ENCODE peak calls at places on chromosomes 4 and X, in six cellular contexts. One of them, this sample, is unnamed.

GRCh38 chrX:67524950-67525691 is 18.7 kb upstream of the AR start:
- DNase-seq in HL-60: no peak
- DNase-seq in H1: no peak
- DNase-seq in AG10803: no peak
- DNase-seq in spleen: no peak
- DNase-seq in cardiac fibroblast: no peak
- DNase-seq in this sample: no peak

GRCh38 chr4:120723986-120724385 is 198.5 kb downstream of the PRDM5 start:
- DNase-seq in HL-60: no peak
- DNase-seq in H1: no peak
- DNase-seq in AG10803: no peak
- DNase-seq in spleen: no peak
- DNase-seq in cardiac fibroblast: peak; percentile 9
- DNase-seq in this sample: no peak

GRCh38 chr4:687048-687974 is 1.6 kb downstream of the SLC49A3 start:
- DNase-seq in HL-60: peak; percentile 71
- DNase-seq in H1: no peak
- DNase-seq in AG10803: peak; percentile 87
- DNase-seq in spleen: peak; percentile 96
- DNase-seq in cardiac fibroblast: peak; percentile 95
- DNase-seq in this sample: peak; percentile 96

GRCh38 chrX:71617742-71618141 is 569 bp downstream of the CXCR3 start:
- DNase-seq in HL-60: no peak
- DNase-seq in H1: no peak
- DNase-seq in AG10803: no peak
- DNase-seq in spleen: no peak
- DNase-seq in cardiac fibroblast: no peak
- DNase-seq in this sample: no peak

GRCh38 chr4:70586841-70587240 is 5.2 kb upstream of the AMBN start:
- DNase-seq in HL-60: no peak
- DNase-seq in H1: no peak
- DNase-seq in AG10803: no peak
- DNase-seq in spleen: no peak
- DNase-seq in cardiac fibroblast: no peak
- DNase-seq in this sample: no peak

GRCh38 chr4:87557348-87557747 is 28.2 kb upstream of the SPARCL1 start:
- DNase-seq in HL-60: no peak
- DNase-seq in H1: no peak
- DNase-seq in AG10803: no peak
- DNase-seq in spleen: no peak
- DNase-seq in cardiac fibroblast: no peak
- DNase-seq in this sample: no peak

GRCh38 chr4:113835005-113835404 is 73.5 kb upstream of the CAMK2D start:
- DNase-seq in HL-60: no peak
- DNase-seq in H1: no peak
- DNase-seq in AG10803: peak; percentile 49
- DNase-seq in spleen: no peak
- DNase-seq in cardiac fibroblast: peak; percentile 72
- DNase-seq in this sample: no peak

GRCh38 chrX:130321550-130321949 is 18.2 kb upstream of the SLC25A14 start:
- DNase-seq in HL-60: no peak
- DNase-seq in H1: no peak
- DNase-seq in AG10803: no peak
- DNase-seq in spleen: no peak
- DNase-seq in cardiac fibroblast: no peak
- DNase-seq in this sample: no peak

GRCh38 chrX:3549442-3549875 is 164.0 kb downstream of the PRKX start:
- DNase-seq in HL-60: no peak
- DNase-seq in H1: no peak
- DNase-seq in AG10803: peak; percentile 66
- DNase-seq in spleen: no peak
- DNase-seq in cardiac fibroblast: peak; percentile 43
- DNase-seq in this sample: no peak

GRCh38 chrX:23938690-23939089 is 30.9 kb downstream of the CXorf58 start:
- DNase-seq in HL-60: no peak
- DNase-seq in H1: no peak
- DNase-seq in AG10803: peak; percentile 25
- DNase-seq in spleen: no peak
- DNase-seq in cardiac fibroblast: peak; percentile 43
- DNase-seq in this sample: no peak

GRCh38 chrX:124127496-124127895 is 166.0 kb downstream of the STAG2 start:
- DNase-seq in HL-60: no peak
- DNase-seq in H1: no peak
- DNase-seq in AG10803: no peak
- DNase-seq in spleen: no peak
- DNase-seq in cardiac fibroblast: no peak
- DNase-seq in this sample: no peak

GRCh38 chr4:120850048-120850599 is 72.4 kb downstream of the PRDM5 start:
- DNase-seq in HL-60: no peak
- DNase-seq in H1: no peak
- DNase-seq in AG10803: peak; percentile 85
- DNase-seq in spleen: no peak
- DNase-seq in cardiac fibroblast: peak; percentile 66
- DNase-seq in this sample: no peak

GRCh38 chr4:129966175-129966574 is 870.2 kb downstream of the C4orf33 start:
- DNase-seq in HL-60: no peak
- DNase-seq in H1: no peak
- DNase-seq in AG10803: no peak
- DNase-seq in spleen: no peak
- DNase-seq in cardiac fibroblast: no peak
- DNase-seq in this sample: no peak

GRCh38 chr4:183411291-183411861 is 33.1 kb upstream of the CDKN2AIP start:
- DNase-seq in HL-60: no peak
- DNase-seq in H1: no peak
- DNase-seq in AG10803: no peak
- DNase-seq in spleen: peak; percentile 30
- DNase-seq in cardiac fibroblast: no peak
- DNase-seq in this sample: no peak

GRCh38 chrX:2767631-2768455 is 16.0 kb downstream of the XG start:
- DNase-seq in HL-60: peak; percentile 22
- DNase-seq in H1: no peak
- DNase-seq in AG10803: peak; percentile 82
- DNase-seq in spleen: no peak
- DNase-seq in cardiac fibroblast: peak; percentile 61
- DNase-seq in this sample: peak; percentile 33

GRCh38 chr4:123588631-123589223 is 192.1 kb downstream of the SPRY1 start:
- DNase-seq in HL-60: peak; percentile 32
- DNase-seq in H1: no peak
- DNase-seq in AG10803: peak; percentile 61
- DNase-seq in spleen: no peak
- DNase-seq in cardiac fibroblast: peak; percentile 60
- DNase-seq in this sample: no peak

GRCh38 chrX:15194136-15194535 is 75.7 kb downstream of the ASB9 start:
- DNase-seq in HL-60: no peak
- DNase-seq in H1: no peak
- DNase-seq in AG10803: peak; percentile 3
- DNase-seq in spleen: no peak
- DNase-seq in cardiac fibroblast: no peak
- DNase-seq in this sample: no peak

GRCh38 chr4:8340721-8341680 is 71.4 kb downstream of the HTRA3 start:
- DNase-seq in HL-60: no peak
- DNase-seq in H1: no peak
- DNase-seq in AG10803: peak; percentile 45
- DNase-seq in spleen: no peak
- DNase-seq in cardiac fibroblast: no peak
- DNase-seq in this sample: peak; percentile 90

GRCh38 chr4:173217727-173218126 is 49.1 kb downstream of the GALNT7 start:
- DNase-seq in HL-60: no peak
- DNase-seq in H1: no peak
- DNase-seq in AG10803: no peak
- DNase-seq in spleen: no peak
- DNase-seq in cardiac fibroblast: peak; percentile 41
- DNase-seq in this sample: no peak

GRCh38 chr4:108624263-108625056 is 4.1 kb downstream of the RPL34 start:
- DNase-seq in HL-60: no peak
- DNase-seq in H1: no peak
- DNase-seq in AG10803: no peak
- DNase-seq in spleen: no peak
- DNase-seq in cardiac fibroblast: no peak
- DNase-seq in this sample: no peak

GRCh38 chr4:108622828-108623227 is 2.5 kb downstream of the RPL34 start:
- DNase-seq in HL-60: no peak
- DNase-seq in H1: no peak
- DNase-seq in AG10803: no peak
- DNase-seq in spleen: no peak
- DNase-seq in cardiac fibroblast: no peak
- DNase-seq in this sample: no peak

GRCh38 chr4:108620101-108620932 is at the start of gene RPL34:
- DNase-seq in HL-60: peak; percentile 99
- DNase-seq in H1: peak; percentile 77
- DNase-seq in AG10803: peak; percentile 98
- DNase-seq in spleen: peak; percentile 99
- DNase-seq in cardiac fibroblast: peak; percentile 99
- DNase-seq in this sample: peak; percentile 97

GRCh38 chr4:108620933-108621905 is 843 bp downstream of the RPL34 start:
- DNase-seq in HL-60: no peak
- DNase-seq in H1: no peak
- DNase-seq in AG10803: peak; percentile 24
- DNase-seq in spleen: no peak
- DNase-seq in cardiac fibroblast: peak; percentile 40
- DNase-seq in this sample: no peak

GRCh38 chr4:108622022-108622421 is 1.6 kb downstream of the RPL34 start:
- DNase-seq in HL-60: no peak
- DNase-seq in H1: no peak
- DNase-seq in AG10803: no peak
- DNase-seq in spleen: no peak
- DNase-seq in cardiac fibroblast: no peak
- DNase-seq in this sample: no peak
- H3K4me3 ChIP-seq in HL-60: peak overlapping the region; percentile 67
- H3K4me3 ChIP-seq in H1: no peak overlapping the region
- H3K4me3 ChIP-seq in AG10803: peak overlapping the region; percentile 99
- H3K4me3 ChIP-seq in spleen: peak overlapping the region; percentile 93
- H3K4me3 ChIP-seq in cardiac fibroblast: no peak overlapping the region
- H3K4me3 ChIP-seq in this sample: no peak overlapping the region

DNA sequence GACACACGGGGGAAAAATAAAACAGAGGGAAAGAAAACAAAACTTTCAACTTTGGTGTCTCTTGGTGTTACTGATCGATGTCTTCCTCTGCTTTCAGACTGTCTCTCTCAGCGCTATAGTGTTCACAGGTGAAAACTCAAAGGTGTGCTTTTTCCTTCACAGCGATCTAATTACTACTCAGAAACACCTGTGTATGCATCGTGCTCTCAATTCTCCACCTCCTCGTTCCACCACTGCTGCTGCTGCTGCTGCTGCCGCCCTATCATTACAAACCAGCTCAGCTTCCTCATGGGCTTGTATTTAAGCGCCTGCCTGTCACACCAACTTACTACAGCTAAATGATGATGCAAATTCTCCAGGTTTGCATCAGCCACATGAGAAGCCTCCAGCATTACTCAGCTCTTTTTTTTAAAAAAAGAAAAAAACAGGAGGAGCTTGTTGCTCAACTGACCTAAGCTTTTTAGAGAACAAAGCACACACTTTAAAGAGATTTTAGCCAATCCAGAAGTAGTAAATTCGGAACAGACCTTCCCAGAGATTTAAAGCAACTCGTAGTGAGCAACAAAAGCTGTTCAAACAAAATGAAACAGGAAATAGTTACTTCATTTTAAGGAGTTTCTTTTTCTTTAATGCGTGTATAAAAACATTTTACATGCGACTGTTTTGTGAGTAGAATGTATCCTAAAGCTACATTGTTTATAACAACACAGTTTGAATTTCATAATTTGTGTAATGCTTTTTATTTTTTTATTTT is at the start of gene SLC7A11:
- DNase-seq in HL-60: peak; percentile 98
- DNase-seq in H1: peak; percentile 73
- DNase-seq in AG10803: peak; percentile 100
- DNase-seq in spleen: no peak
- DNase-seq in cardiac fibroblast: peak; percentile 99
- DNase-seq in this sample: peak; percentile 35
- H3K4me3 ChIP-seq in HL-60: peak within 1 kb of the TSS; percentile 59
- H3K4me3 ChIP-seq in H1: peak within 1 kb of the TSS; percentile 76
- H3K4me3 ChIP-seq in AG10803: peak within 1 kb of the TSS; percentile 83
- H3K4me3 ChIP-seq in spleen: peak within 1 kb of the TSS; percentile 60
- H3K4me3 ChIP-seq in cardiac fibroblast: peak within 1 kb of the TSS; percentile 35
- H3K4me3 ChIP-seq in this sample: peak within 1 kb of the TSS; percentile 58

GRCh38 chr4:128517096-128517738 is 229.6 kb upstream of the PGRMC2 start:
- DNase-seq in HL-60: no peak
- DNase-seq in H1: no peak
- DNase-seq in AG10803: peak; percentile 88
- DNase-seq in spleen: no peak
- DNase-seq in cardiac fibroblast: peak; percentile 52
- DNase-seq in this sample: no peak

GRCh38 chr4:128513664-128514484 is 226.3 kb upstream of the PGRMC2 start:
- DNase-seq in HL-60: no peak
- DNase-seq in H1: no peak
- DNase-seq in AG10803: peak; percentile 56
- DNase-seq in spleen: no peak
- DNase-seq in cardiac fibroblast: peak; percentile 58
- DNase-seq in this sample: no peak

GRCh38 chr4:128519163-128519810 is 231.7 kb upstream of the PGRMC2 start:
- DNase-seq in HL-60: no peak
- DNase-seq in H1: no peak
- DNase-seq in AG10803: peak; percentile 67
- DNase-seq in spleen: no peak
- DNase-seq in cardiac fibroblast: peak; percentile 62
- DNase-seq in this sample: peak; percentile 66

GRCh38 chr4:128517739-128518510 is 230.3 kb upstream of the PGRMC2 start:
- DNase-seq in HL-60: peak; percentile 83
- DNase-seq in H1: no peak
- DNase-seq in AG10803: peak; percentile 98
- DNase-seq in spleen: no peak
- DNase-seq in cardiac fibroblast: peak; percentile 96
- DNase-seq in this sample: peak; percentile 71

GRCh38 chr4:128516568-128516967 is 229.0 kb upstream of the PGRMC2 start:
- DNase-seq in HL-60: no peak
- DNase-seq in H1: no peak
- DNase-seq in AG10803: peak; percentile 96
- DNase-seq in spleen: no peak
- DNase-seq in cardiac fibroblast: no peak
- DNase-seq in this sample: no peak
- H3K4me3 ChIP-seq in HL-60: no peak overlapping the region
- H3K4me3 ChIP-seq in H1: no peak overlapping the region
- H3K4me3 ChIP-seq in AG10803: no peak overlapping the region
- H3K4me3 ChIP-seq in spleen: no peak overlapping the region
- H3K4me3 ChIP-seq in cardiac fibroblast: no peak overlapping the region
- H3K4me3 ChIP-seq in this sample: no peak overlapping the region

DNA sequence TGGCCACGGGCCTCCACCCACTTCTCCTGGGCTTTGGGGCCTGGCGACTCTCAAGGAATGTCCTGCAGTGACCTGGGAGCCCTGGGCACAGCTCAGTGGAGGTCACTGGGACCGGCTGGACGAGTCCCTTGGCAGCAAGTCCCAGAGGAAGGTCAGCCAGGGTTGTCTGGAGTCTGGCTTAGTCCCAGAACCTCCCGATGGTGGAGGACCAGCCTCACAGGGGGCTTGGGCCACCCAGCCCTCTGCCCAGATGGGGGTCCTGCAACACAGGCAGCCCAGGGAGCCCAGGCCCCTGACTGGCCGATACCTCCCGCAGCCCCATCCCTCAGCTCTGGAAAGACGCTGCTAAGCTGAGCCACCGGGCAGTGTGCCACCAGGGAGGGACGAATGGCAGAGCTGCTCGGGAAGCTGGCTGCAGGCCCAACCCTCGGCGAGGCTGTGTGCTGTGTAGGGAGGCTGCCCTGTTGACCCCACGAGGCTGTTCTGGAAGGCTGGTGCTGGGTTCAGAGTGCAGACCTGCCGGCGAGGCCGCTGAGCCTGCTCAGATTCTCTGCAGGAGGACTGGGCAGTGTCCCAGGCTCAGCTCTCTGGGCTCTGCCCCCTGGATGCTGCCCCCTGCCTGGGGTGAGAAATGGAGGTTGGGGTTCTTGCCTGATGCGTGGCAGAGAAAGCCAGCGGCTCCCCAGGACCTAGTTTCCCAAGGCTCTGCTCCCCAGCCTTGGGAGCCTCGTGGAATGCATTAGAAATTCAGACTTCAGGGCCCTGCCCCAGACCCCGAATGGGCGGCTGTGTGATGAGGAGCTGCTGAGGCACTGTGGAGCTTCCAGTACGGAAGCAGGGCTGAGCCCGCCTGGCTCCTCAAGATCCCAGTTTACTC is 61.7 kb downstream of the ADRA2C start:
- DNase-seq in HL-60: no peak
- DNase-seq in H1: no peak
- DNase-seq in AG10803: peak; percentile 29
- DNase-seq in spleen: peak; percentile 83
- DNase-seq in cardiac fibroblast: no peak
- DNase-seq in this sample: peak; percentile 95
- H3K4me3 ChIP-seq in HL-60: no peak overlapping the region
- H3K4me3 ChIP-seq in H1: no peak overlapping the region
- H3K4me3 ChIP-seq in AG10803: no peak overlapping the region
- H3K4me3 ChIP-seq in spleen: no peak overlapping the region
- H3K4me3 ChIP-seq in cardiac fibroblast: no peak overlapping the region
- H3K4me3 ChIP-seq in this sample: no peak overlapping the region

This sample was measured in right cardiac atrium.